ENCODE peak calls at places on chromosomes 4 and X, in four cellular contexts. W, D, R and C are unnamed samples.

GRCh38 chr4:2817701-2818350 is 24.9 kb downstream of the SH3BP2 start:
- DNase-seq in W (peak; percentile 28), D (no peak), R (peak; percentile 60), C (no peak)

GRCh38 chr4:136650541-136651277 is 881.6 kb downstream of the PCDH18 start:
- DNase-seq in W (no peak), D (no peak), R (peak; percentile 33), C (no peak)

GRCh38 chr4:22670953-22671352 is 21.8 kb upstream of the GBA3 start:
- DNase-seq in W (no peak), D (no peak), R (no peak), C (no peak)

GRCh38 chr4:140937866-140938265 is 181.7 kb upstream of the TBC1D9 start:
- DNase-seq in W (no peak), D (no peak), R (no peak), C (no peak)

GRCh38 chr4:164807611-164808010 is 53.7 kb downstream of the SMIM31 start:
- DNase-seq in W (no peak), D (no peak), R (no peak), C (no peak)

GRCh38 chr4:186105721-186106335 is 1.3 kb downstream of the FAM149A start:
- DNase-seq in W (no peak), D (no peak), R (peak; percentile 45), C (no peak)

GRCh38 chr4:86498560-86499166 is 95.5 kb upstream of the PTPN13 start:
- DNase-seq in W (no peak), D (no peak), R (no peak), C (no peak)

GRCh38 chr4:95114521-95114920 is 356.8 kb downstream of the BMPR1B start:
- DNase-seq in W (no peak), D (no peak), R (no peak), C (no peak)

GRCh38 chr4:73883306-73883705 is 14.1 kb downstream of the CXCL1 start:
- DNase-seq in W (no peak), D (no peak), R (no peak), C (no peak)

GRCh38 chr4:156949373-156949814 is 22.2 kb downstream of the PDGFC start:
- DNase-seq in W (no peak), D (no peak), R (no peak), C (no peak)

GRCh38 chr4:44237643-44238042 is 211.0 kb downstream of the KCTD8 start:
- DNase-seq in W (no peak), D (no peak), R (no peak), C (no peak)

GRCh38 chr4:85370400-85371032 is 104.4 kb upstream of the ARHGAP24 start:
- DNase-seq in W (no peak), D (no peak), R (peak; percentile 41), C (no peak)

DNA sequence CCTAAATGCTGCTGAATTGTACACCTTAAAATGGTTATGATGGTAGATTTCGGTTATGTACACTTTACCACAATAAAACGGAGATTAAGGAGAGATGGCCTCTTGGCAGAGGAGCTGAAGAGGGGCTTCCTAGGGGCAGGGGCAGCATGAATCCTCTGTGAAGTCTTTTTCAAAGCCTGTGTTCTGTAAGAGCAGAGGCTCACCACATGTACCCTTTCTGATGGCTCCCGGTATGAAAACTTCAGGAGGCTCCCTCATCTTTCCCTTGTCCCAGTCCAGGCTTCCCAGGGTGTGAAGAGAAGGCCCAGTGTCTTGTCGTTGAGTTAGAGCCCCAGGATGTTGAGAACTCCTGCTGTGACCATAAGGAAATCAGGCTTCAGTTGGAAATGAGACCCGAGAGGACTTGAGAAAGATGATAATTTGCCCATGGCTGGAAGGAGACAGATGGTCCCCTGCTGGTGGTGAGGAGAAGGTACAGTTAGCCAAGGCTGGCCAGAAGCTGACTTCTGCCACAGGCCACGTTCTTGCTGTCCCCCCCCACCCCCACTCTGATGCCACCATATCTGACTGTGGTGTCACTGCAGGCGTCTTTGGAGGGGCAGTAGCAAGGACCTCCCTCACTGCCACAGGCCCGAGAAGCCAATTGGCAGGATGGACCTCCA is 31.8 kb upstream of the MTM1 start:
- DNase-seq in W (no peak), D (no peak), R (peak; percentile 31), C (no peak)
- TF ChIP-seq CTCF in W (no peak), D (no peak), R (peak; percentile 42), C (no peak)

DNA sequence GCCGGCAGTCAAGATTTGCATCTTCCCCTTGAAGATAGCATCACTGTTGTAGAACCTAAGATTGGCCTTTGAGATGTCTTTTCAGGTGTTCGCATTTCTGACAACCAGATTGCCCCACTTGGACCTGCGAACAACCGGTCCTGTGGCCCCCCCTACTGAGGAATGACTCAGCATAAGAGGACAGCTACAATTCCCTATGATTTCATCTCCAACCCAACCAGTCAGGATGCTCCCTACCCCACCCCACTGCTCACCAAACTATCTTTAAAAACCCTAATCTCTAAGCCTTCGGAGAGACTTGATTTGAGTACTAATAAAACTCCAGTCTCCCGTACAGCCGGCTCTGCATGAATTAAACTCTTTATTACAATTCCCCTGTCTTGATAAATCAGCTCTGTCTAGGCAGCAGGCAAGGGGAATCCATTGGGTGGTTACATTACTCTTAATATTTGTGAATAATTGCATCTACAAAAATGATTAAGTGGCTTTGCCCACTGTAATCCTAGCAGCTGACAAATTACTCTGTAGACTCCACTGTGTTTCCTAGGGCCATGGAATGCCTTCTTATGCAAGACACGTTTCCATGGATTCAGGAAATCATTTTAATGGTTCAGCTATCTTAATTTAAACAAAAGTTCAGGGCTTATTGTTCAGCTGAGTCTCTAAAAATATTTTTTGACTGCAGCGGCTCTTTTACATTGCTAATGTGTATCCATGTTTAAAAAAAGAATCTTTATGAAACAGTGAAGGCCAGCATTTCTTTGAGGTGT is 95.3 kb downstream of the GPR143 start:
- DNase-seq in W (no peak), D (no peak), R (no peak), C (no peak)
- H3K27ac ChIP-seq in W (no peak overlapping the region), D (peak overlapping the region; percentile 27), R (no peak overlapping the region), C (no peak overlapping the region)

GRCh38 chr4:46993075-46994006 is at the start of gene GABRA4:
- DNase-seq in W (peak; percentile 24), D (no peak), R (no peak), C (no peak)
- H3K4me3 ChIP-seq in W (peak within 1 kb of the TSS; percentile 44), D (peak within 1 kb of the TSS; percentile 30), R (no peak within 1 kb of the TSS), C (peak within 1 kb of the TSS; percentile 77)

GRCh38 chr4:100908540-100908939 is 390.7 kb upstream of the EMCN start:
- DNase-seq in W (no peak), D (no peak), R (no peak), C (no peak)

GRCh38 chr4:100913685-100914084 is 395.9 kb upstream of the EMCN start:
- DNase-seq in W (no peak), D (no peak), R (no peak), C (no peak)

GRCh38 chr4:100906973-100907372 is 389.2 kb upstream of the EMCN start:
- DNase-seq in W (no peak), D (no peak), R (no peak), C (no peak)

GRCh38 chr4:100907465-100908454 is 389.9 kb upstream of the EMCN start:
- DNase-seq in W (no peak), D (no peak), R (no peak), C (no peak)
- TF ChIP-seq CTCF in W (peak; percentile 53), D (no peak), R (peak; percentile 31), C (no peak)

DNA sequence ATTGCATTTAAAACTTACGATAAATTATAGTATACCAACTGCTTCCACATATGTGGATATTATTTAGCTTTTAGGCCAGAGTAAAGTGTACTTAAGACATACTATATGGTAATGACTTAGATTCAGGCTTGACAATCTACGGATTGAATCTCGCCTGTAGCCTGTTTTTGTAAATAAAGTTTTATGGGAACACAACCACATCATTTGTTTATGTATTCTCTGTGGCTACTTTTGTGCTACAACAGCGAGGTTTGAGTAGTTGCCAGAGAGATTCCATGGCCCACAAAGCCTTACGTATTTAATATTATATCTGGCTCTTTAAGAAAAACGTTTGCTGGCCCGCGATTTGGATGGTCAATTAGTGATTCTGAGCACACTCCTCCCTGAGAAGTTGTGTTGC is 37.6 kb downstream of the HHIP start:
- DNase-seq in W (no peak), D (no peak), R (no peak), C (no peak)
- H3K27ac ChIP-seq in W (no peak overlapping the region), D (no peak overlapping the region), R (no peak overlapping the region), C (no peak overlapping the region)

GRCh38 chr4:147709999-147710398 is 21.9 kb upstream of the ARHGAP10 start:
- DNase-seq in W (no peak), D (no peak), R (no peak), C (no peak)

GRCh38 chr4:147704846-147705245 is 20.9 kb upstream of the PRMT9 start:
- DNase-seq in W (no peak), D (no peak), R (no peak), C (no peak)

GRCh38 chr4:147707892-147708672 is 23.8 kb upstream of the ARHGAP10 start:
- DNase-seq in W (no peak), D (peak; percentile 70), R (peak; percentile 69), C (no peak)
- H3K4me3 ChIP-seq in W (no peak overlapping the region), D (no peak overlapping the region), R (no peak overlapping the region), C (peak overlapping the region; percentile 26)